ENCODE peak calls at places on chromosomes 12 and 14, in five cellular contexts. W is SK-N-SH, G is HCT116, F is HepG2, O is GM12878. Z is an unnamed sample.
A peak's percentile ranks its signal among the peaks of the same experiment; 100 is the strongest.

GRCh38 chr12:62724947-62725447 is 210.0 kb downstream of the PPM1H start:
- DNase-seq in W (no peak), G (peak; percentile 99), F (peak; percentile 6), O (no peak), Z (peak; percentile 97)

GRCh38 chr14:33131801-33132200 is 193.1 kb downstream of the NPAS3 start:
- DNase-seq in W (no peak), G (no peak), F (no peak), O (no peak), Z (no peak)

GRCh38 chr14:104238424-104239184 is 100.2 kb downstream of the KIF26A start:
- DNase-seq in W (no peak), G (no peak), F (no peak), O (no peak), Z (no peak)

GRCh38 chr12:132520421-132521199 is 30.7 kb downstream of the FBRSL1 start:
- DNase-seq in W (no peak), G (no peak), F (no peak), O (no peak), Z (no peak)

GRCh38 chr14:73237219-73237785 is at the start of gene PAPLN:
- DNase-seq in W (peak; percentile 73), G (peak; percentile 8), F (no peak), O (no peak), Z (no peak)

GRCh38 chr12:80364056-80364455 is 80.0 kb upstream of the PTPRQ start:
- DNase-seq in W (no peak), G (no peak), F (no peak), O (no peak), Z (no peak)

GRCh38 chr14:102211240-102211639 is 71.5 kb downstream of the WDR20 start:
- DNase-seq in W (no peak), G (no peak), F (no peak), O (no peak), Z (no peak)

GRCh38 chr14:65604946-65605345 is 192.4 kb downstream of the FUT8 start:
- DNase-seq in W (no peak), G (no peak), F (no peak), O (no peak), Z (no peak)

GRCh38 chr12:48973992-48974673 is 2.6 kb upstream of the WNT10B start:
- DNase-seq in W (peak; percentile 81), G (no peak), F (no peak), O (no peak), Z (no peak)
- TF ChIP-seq JUND in W (no peak), G (no peak), F (no peak), O (no peak), Z (no peak)

DNA sequence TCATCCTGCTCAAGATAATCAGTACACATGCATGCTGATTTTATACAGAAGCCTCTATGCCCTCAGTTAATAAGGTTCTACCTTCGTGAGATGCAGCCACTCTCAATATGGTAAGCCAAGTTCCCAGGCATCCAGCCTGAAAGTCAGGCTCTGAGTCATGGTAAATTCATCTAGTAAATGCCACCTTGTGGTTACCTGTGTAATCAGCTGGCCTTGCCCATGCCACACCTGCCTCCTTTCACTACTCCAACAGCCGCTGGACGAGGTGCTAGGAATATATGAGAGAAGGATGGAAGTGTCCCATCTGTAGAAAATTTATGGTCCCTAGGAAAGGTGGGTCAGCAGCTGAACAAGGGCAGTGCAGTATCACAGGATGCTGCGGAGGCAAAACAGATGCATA is 207.3 kb downstream of the SSPN start:
- DNase-seq in W (no peak), G (peak; percentile 58), F (peak; percentile 7), O (no peak), Z (peak; percentile 85)
- TF ChIP-seq JUND in W (no peak), G (no peak), F (no peak), O (no peak), Z (no peak)

GRCh38 chr14:55911794-55912193 is 206.4 kb upstream of the PELI2 start:
- DNase-seq in W (no peak), G (no peak), F (no peak), O (no peak), Z (no peak)
- TF ChIP-seq JUND in W (no peak), G (no peak), F (no peak), O (no peak), Z (no peak)

GRCh38 chr12:41076114-41076513 is 112.0 kb upstream of the PDZRN4 start:
- DNase-seq in W (no peak), G (no peak), F (no peak), O (no peak), Z (no peak)
- TF ChIP-seq JUND in W (no peak), G (no peak), F (no peak), O (no peak), Z (no peak)

GRCh38 chr14:89399594-89400068 is 17.4 kb downstream of the FOXN3 start:
- DNase-seq in W (peak; percentile 75), G (no peak), F (peak; percentile 29), O (no peak), Z (no peak)
- TF ChIP-seq JUND in W (no peak), G (no peak), F (no peak), O (no peak), Z (no peak)

DNA sequence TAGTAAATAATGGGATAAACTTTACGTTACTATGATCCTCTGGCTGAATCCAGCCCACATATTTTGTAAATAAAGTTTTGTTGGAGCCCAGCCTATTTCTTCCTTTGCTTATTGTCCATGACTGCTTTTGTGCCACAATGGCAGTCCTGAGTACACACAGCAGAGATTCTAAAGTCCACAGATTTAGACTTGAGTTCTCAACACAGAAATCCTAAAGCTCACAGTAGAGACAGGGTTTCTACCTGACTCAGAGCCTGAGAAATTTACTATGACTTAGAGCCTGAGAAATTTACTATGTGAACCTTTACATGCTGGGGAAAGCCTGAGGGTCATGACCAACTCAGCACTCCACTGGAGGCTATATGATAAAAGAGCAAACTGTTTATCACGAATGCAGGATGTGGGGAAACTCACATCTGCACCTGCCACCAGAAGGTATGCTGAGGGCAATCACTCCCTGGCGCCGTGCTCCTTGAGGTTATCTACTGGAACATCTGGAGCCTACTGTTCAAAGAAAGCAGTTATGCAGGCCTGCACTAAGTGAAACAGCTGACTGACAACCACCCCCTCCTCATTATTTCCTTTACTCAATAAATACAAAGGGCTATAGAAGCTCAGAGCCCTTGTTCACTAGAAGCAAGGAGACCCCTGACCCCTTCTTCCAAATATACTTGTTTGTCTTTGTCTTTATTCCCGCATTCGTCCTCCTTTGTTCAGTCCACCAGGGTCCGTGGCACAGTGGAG is 52.6 kb upstream of the BICD1 start:
- DNase-seq in W (no peak), G (no peak), F (peak; percentile 28), O (no peak), Z (no peak)
- TF ChIP-seq JUND in W (no peak), G (no peak), F (no peak), O (no peak), Z (no peak)

GRCh38 chr12:108955225-108955835 is 65.5 kb downstream of the SVOP start:
- DNase-seq in W (peak; percentile 8), G (no peak), F (peak; percentile 7), O (no peak), Z (peak; percentile 48)
- TF ChIP-seq JUND in W (no peak), G (no peak), F (no peak), O (no peak), Z (no peak)

GRCh38 chr12:124283326-124283725 is 11.6 kb upstream of the RFLNA start:
- DNase-seq in W (no peak), G (no peak), F (no peak), O (no peak), Z (no peak)

GRCh38 chr12:124284368-124284767 is 10.5 kb upstream of the RFLNA start:
- DNase-seq in W (no peak), G (no peak), F (no peak), O (no peak), Z (no peak)

GRCh38 chr12:124289634-124290600 is 5.0 kb upstream of the RFLNA start:
- DNase-seq in W (peak; percentile 77), G (no peak), F (no peak), O (no peak), Z (no peak)

GRCh38 chr12:124286946-124287345 is 7.9 kb upstream of the RFLNA start:
- DNase-seq in W (no peak), G (no peak), F (no peak), O (no peak), Z (no peak)

DNA sequence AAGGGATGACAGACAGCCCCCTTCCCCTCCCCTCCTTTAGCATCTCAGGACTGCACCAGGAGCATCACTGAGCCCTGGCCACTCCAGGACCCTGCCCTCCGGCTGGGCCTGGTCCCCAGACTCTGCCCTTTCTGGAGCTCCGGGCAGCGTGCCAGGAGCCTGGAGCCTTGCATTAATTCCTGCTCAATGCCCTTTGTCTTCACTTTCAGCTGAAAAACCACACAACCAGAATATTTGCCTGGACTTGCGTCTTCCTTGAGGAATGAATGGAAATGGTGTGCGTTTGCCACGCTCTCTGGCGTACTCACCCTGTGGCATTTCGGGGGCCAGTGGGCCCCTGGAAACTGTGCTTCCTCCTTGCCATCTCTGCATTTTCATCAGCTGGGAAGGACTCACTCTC is 8.5 kb upstream of the RFLNA start:
- DNase-seq in W (peak; percentile 82), G (no peak), F (no peak), O (no peak), Z (no peak)
- TF ChIP-seq JUND in W (no peak), G (no peak), F (no peak), O (no peak), Z (no peak)

DNA sequence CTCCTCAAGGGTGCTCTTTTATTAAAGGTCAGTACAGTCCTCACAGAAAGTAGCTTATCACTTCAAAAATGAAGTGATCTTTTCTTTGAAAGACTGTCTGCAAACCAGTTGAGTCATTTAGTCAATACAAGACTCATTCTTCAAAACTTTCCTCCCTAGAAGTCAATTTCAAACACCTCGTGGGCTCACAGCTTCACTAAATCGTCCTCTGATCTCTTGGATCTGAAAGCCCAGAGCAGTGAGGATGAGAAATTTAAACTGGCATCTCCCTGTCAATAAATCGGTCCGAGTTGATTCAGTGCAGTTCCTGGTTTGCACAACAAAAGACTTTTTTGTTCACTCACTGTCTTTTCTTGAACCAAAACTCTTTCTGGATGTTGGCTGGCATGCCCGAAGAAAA is 44.5 kb downstream of the NUAK1 start:
- DNase-seq in W (no peak), G (no peak), F (peak; percentile 71), O (no peak), Z (no peak)
- TF ChIP-seq JUND in W (no peak), G (no peak), F (no peak), O (no peak), Z (no peak)

GRCh38 chr12:129532082-129532481 is 371.7 kb downstream of the TMEM132D start:
- DNase-seq in W (no peak), G (no peak), F (no peak), O (no peak), Z (no peak)
- TF ChIP-seq JUND in W (no peak), G (no peak), F (no peak), O (no peak), Z (no peak)

Z was measured in T47D.